ENCODE peak calls at places on chromosomes 2 and 18, in four cellular contexts. Q is HCT116, K is HepG2, C is K562. J is an unnamed sample.

GRCh38 chr18:58996131-58996632 is 131.5 kb downstream of the ZNF532 start:
- DNase-seq in C (no peak), Q (no peak), K (no peak), J (no peak)

GRCh38 chr18:35344736-35345459 is 678 bp upstream of the ZNF24 start:
- DNase-seq in K (no peak), Q (no peak), C (no peak), J (no peak)

GRCh38 chr2:73985318-73986084 is 791 bp downstream of the TET3 start:
- DNase-seq in K (peak), Q (no peak), C (peak), J (no peak)

GRCh38 chr2:105734762-105735538 is 9.8 kb upstream of the NCK2 start:
- DNase-seq in Q (no peak), K (no peak), C (no peak), J (no peak)

GRCh38 chr2:58235988-58236387 is 5.1 kb downstream of the FANCL start:
- DNase-seq in Q (no peak), C (no peak), K (no peak), J (no peak)

GRCh38 chr2:129923265-129924141 is 56.0 kb upstream of the RAB6C start:
- DNase-seq in Q (peak), K (peak), C (peak), J (peak)

GRCh38 chr2:160360089-160360757 is 133.4 kb downstream of the RBMS1 start:
- DNase-seq in Q (no peak), K (no peak), C (no peak), J (no peak)

GRCh38 chr2:191866675-191867506 is 20.0 kb upstream of the CAVIN2 start:
- DNase-seq in C (peak), Q (peak), K (peak), J (peak)

GRCh38 chr2:68230246-68231060 is 21.9 kb downstream of the PPP3R1 start:
- DNase-seq in K (no peak), C (no peak), Q (no peak), J (no peak)

GRCh38 chr18:50880108-50880465 is 1.2 kb downstream of the ME2 start:
- DNase-seq in Q (no peak), K (no peak), C (no peak), J (no peak)

GRCh38 chr2:201916565-201916964 is 110.2 kb downstream of the CDK15 start:
- DNase-seq in K (no peak), C (no peak), Q (no peak), J (no peak)
- TF ChIP-seq TCF7L2 in K (no peak), C (no peak), Q (no peak), J (no peak)

GRCh38 chr2:24505534-24505933 is 14.5 kb downstream of the NCOA1 start:
- DNase-seq in Q (no peak), C (no peak), K (no peak), J (no peak)

GRCh38 chr2:24509425-24509824 is 18.4 kb downstream of the NCOA1 start:
- DNase-seq in C (no peak), Q (no peak), K (no peak), J (no peak)

GRCh38 chr2:24508878-24509277 is 17.8 kb downstream of the NCOA1 start:
- DNase-seq in Q (no peak), K (no peak), C (no peak), J (no peak)

GRCh38 chr2:24509840-24510239 is 18.8 kb downstream of the NCOA1 start:
- DNase-seq in Q (no peak), K (no peak), C (no peak), J (no peak)

GRCh38 chr2:24507511-24507910 is 16.5 kb downstream of the NCOA1 start:
- DNase-seq in Q (no peak), K (no peak), C (no peak), J (no peak)
- TF ChIP-seq TCF7L2 in Q (no peak), K (no peak), C (no peak), J (no peak)

GRCh38 chr2:233210843-233211600 is 40.5 kb upstream of the ATG16L1 start:
- DNase-seq in C (no peak), Q (peak), K (no peak), J (peak)
- TF ChIP-seq TCF7L2 in C (no peak), Q (no peak), K (no peak), J (no peak)

GRCh38 chr2:166661391-166661790 is 167.3 kb upstream of the SCN7A start:
- DNase-seq in C (no peak), K (no peak), Q (no peak), J (no peak)

GRCh38 chr2:166653185-166653813 is 159.2 kb upstream of the SCN7A start:
- DNase-seq in Q (no peak), C (no peak), K (peak), J (no peak)

GRCh38 chr2:166661824-166662223 is 167.8 kb upstream of the SCN7A start:
- DNase-seq in C (no peak), K (no peak), Q (no peak), J (no peak)

GRCh38 chr2:166658901-166659300 is 164.9 kb upstream of the SCN7A start:
- DNase-seq in C (no peak), K (no peak), Q (no peak), J (no peak)
- TF ChIP-seq TCF7L2 in C (no peak), K (no peak), Q (no peak), J (no peak)

GRCh38 chr18:2139676-2140075 is 431.6 kb downstream of the METTL4 start:
- DNase-seq in K (no peak), Q (no peak), C (no peak), J (no peak)
- TF ChIP-seq TCF7L2 in K (no peak), Q (no peak), C (no peak), J (no peak)

DNA sequence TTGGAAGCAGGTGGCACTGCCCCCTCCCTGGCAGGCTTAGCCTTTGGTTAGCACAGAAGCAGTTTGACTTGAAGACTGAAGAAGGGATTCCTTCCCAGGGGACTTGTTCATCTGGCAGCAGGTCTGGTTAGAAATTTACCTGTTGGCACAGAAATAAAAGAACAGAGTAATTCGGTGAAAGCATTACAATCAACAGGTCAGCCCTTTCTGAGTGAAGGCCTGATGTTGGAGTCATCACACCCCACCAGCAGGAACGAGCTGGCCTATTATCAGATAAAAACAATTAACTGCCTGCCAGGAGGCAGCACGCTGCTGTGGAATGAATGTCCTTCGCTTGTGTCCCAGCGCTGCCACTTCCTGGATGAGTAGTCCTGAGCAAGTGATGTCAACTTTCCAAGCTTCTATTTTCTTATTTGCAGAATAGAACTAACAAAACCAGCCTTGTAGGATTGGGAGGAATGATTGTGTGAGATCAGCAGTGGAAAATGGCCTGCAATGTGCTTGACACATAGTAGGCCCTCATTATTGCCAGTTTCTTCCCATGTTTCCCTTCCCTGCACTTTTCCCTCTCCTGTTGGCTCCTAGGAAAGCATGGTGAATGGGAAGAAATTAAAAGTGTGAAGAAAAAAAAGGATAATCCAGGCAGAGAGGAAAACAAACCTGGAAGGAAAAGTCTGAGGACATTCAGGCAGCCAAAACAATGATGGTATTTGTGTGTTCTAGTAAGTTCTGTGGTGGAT is 29.0 kb downstream of the LGALSL start:
- DNase-seq in Q (no peak), K (no peak), C (no peak), J (no peak)
- TF ChIP-seq TCF7L2 in Q (no peak), K (no peak), C (no peak), J (no peak)

GRCh38 chr2:201824212-201824611 is 17.9 kb downstream of the CDK15 start:
- DNase-seq in Q (no peak), K (no peak), C (no peak), J (no peak)

GRCh38 chr2:201816674-201817073 is 10.3 kb downstream of the CDK15 start:
- DNase-seq in C (no peak), K (no peak), Q (no peak), J (no peak)

GRCh38 chr2:201820385-201821007 is 14.2 kb downstream of the CDK15 start:
- DNase-seq in Q (no peak), C (no peak), K (no peak), J (no peak)

GRCh38 chr2:201821080-201821479 is 14.7 kb downstream of the CDK15 start:
- DNase-seq in Q (no peak), K (no peak), C (no peak), J (no peak)
- TF ChIP-seq TCF7L2 in Q (no peak), K (no peak), C (no peak), J (no peak)

DNA sequence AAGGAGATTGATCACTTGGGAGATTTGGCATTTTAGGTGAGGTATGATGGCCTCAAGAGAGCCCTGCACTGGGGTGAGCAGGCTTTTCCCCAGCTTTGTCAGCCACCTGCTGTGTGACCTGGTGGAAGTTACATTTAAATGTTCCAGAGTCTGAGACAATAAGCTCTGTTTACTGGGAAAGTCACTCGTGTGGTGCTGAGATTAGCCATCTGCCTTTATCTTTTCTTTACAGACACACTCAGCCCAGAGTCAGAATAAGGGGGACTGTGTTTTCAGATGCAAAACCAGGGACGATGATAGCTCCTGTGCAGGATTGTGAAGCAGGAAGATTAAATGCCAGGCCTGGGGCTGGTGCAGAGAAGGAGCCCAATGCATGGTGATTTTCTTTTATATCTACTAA is 47.9 kb downstream of the SH3RF3 start:
- DNase-seq in Q (no peak), C (peak), K (no peak), J (no peak)
- TF ChIP-seq TCF7L2 in Q (no peak), C (no peak), K (no peak), J (no peak)